ENCODE peak calls at places on chromosomes 5 and 9, in four cellular contexts. One of them, this sample, is unnamed.

GRCh38 chr5:146073239-146073900 is 32.0 kb downstream of the PLAC8L1 start:
- DNase-seq in B cell: no peak
- DNase-seq in GM12865: no peak
- DNase-seq in body of pancreas: no peak
- DNase-seq in this sample: no peak

GRCh38 chr5:124310453-124310852 is 436.0 kb downstream of the ZNF608 start:
- DNase-seq in B cell: no peak
- DNase-seq in GM12865: no peak
- DNase-seq in body of pancreas: no peak
- DNase-seq in this sample: no peak

GRCh38 chr5:170788626-170789304 is 5.2 kb downstream of the GABRP start:
- DNase-seq in B cell: no peak
- DNase-seq in GM12865: no peak
- DNase-seq in body of pancreas: no peak
- DNase-seq in this sample: no peak

GRCh38 chr9:86286278-86286677 is 3.9 kb upstream of the ISCA1 start:
- DNase-seq in B cell: no peak
- DNase-seq in GM12865: no peak
- DNase-seq in body of pancreas: no peak
- DNase-seq in this sample: no peak

GRCh38 chr9:17799383-17799782 is 220.5 kb downstream of the SH3GL2 start:
- DNase-seq in B cell: no peak
- DNase-seq in GM12865: no peak
- DNase-seq in body of pancreas: no peak
- DNase-seq in this sample: no peak

GRCh38 chr5:127358274-127358673 is 67.7 kb downstream of the MEGF10 start:
- DNase-seq in B cell: no peak
- DNase-seq in GM12865: no peak
- DNase-seq in body of pancreas: no peak
- DNase-seq in this sample: no peak

GRCh38 chr9:75866273-75866871 is 24.1 kb upstream of the PCSK5 start:
- DNase-seq in B cell: no peak
- DNase-seq in GM12865: peak
- DNase-seq in body of pancreas: peak
- DNase-seq in this sample: peak

GRCh38 chr9:78314953-78315870 is 18.3 kb downstream of the PSAT1 start:
- DNase-seq in B cell: no peak
- DNase-seq in GM12865: no peak
- DNase-seq in body of pancreas: peak
- DNase-seq in this sample: no peak

GRCh38 chr5:117769877-117770276 is 1195.3 kb upstream of the SEMA6A start:
- DNase-seq in B cell: no peak
- DNase-seq in GM12865: no peak
- DNase-seq in body of pancreas: no peak
- DNase-seq in this sample: no peak

GRCh38 chr5:130032807-130033206 is 128.5 kb downstream of the CHSY3 start:
- DNase-seq in B cell: no peak
- DNase-seq in GM12865: no peak
- DNase-seq in body of pancreas: no peak
- DNase-seq in this sample: no peak

GRCh38 chr9:76810377-76810957 is 46.2 kb downstream of the PCA3 start:
- DNase-seq in B cell: no peak
- DNase-seq in GM12865: peak
- DNase-seq in body of pancreas: peak
- DNase-seq in this sample: peak

GRCh38 chr9:128072144-128073021 is 4.4 kb downstream of the SLC25A25 start:
- DNase-seq in B cell: peak
- DNase-seq in GM12865: peak
- DNase-seq in body of pancreas: peak
- DNase-seq in this sample: peak

GRCh38 chr9:77793909-77794308 is 145.8 kb upstream of the GNA14 start:
- DNase-seq in B cell: no peak
- DNase-seq in GM12865: no peak
- DNase-seq in body of pancreas: no peak
- DNase-seq in this sample: no peak

GRCh38 chr9:127574089-127574921 is 37.8 kb upstream of the STXBP1 start:
- DNase-seq in B cell: no peak
- DNase-seq in GM12865: no peak
- DNase-seq in body of pancreas: peak
- DNase-seq in this sample: no peak

GRCh38 chr9:127417130-127418036 is 6.8 kb upstream of the ZNF79 start:
- DNase-seq in B cell: no peak
- DNase-seq in GM12865: no peak
- DNase-seq in body of pancreas: no peak
- DNase-seq in this sample: no peak

GRCh38 chr9:133948138-133948537 is 44.0 kb downstream of the VAV2 start:
- DNase-seq in B cell: no peak
- DNase-seq in GM12865: no peak
- DNase-seq in body of pancreas: no peak
- DNase-seq in this sample: no peak

GRCh38 chr9:132949709-132950108 is 5.3 kb upstream of the TSC1 start:
- DNase-seq in B cell: no peak
- DNase-seq in GM12865: no peak
- DNase-seq in body of pancreas: no peak
- DNase-seq in this sample: no peak

GRCh38 chr9:136141716-136142415 is 23.2 kb upstream of the TMEM250 start:
- DNase-seq in B cell: no peak
- DNase-seq in GM12865: no peak
- DNase-seq in body of pancreas: no peak
- DNase-seq in this sample: no peak

GRCh38 chr5:138032572-138033274 is at the start of gene FAM13B:
- DNase-seq in B cell: peak
- DNase-seq in GM12865: peak
- DNase-seq in body of pancreas: peak
- DNase-seq in this sample: peak

GRCh38 chr9:112858625-112859147 is 32.0 kb downstream of the SLC46A2 start:
- DNase-seq in B cell: peak
- DNase-seq in GM12865: peak
- DNase-seq in body of pancreas: no peak
- DNase-seq in this sample: peak

GRCh38 chr9:3401556-3401955 is 124.2 kb downstream of the RFX3 start:
- DNase-seq in B cell: no peak
- DNase-seq in GM12865: no peak
- DNase-seq in body of pancreas: no peak
- DNase-seq in this sample: no peak

GRCh38 chr5:177366528-177367322 is 9.0 kb downstream of the RGS14 start:
- DNase-seq in B cell: peak
- DNase-seq in GM12865: no peak
- DNase-seq in body of pancreas: peak
- DNase-seq in this sample: no peak

GRCh38 chr5:111929892-111930291 is 172.9 kb upstream of the NREP start:
- DNase-seq in B cell: no peak
- DNase-seq in GM12865: no peak
- DNase-seq in body of pancreas: no peak
- DNase-seq in this sample: no peak

GRCh38 chr9:106441283-106441682 is 421.7 kb upstream of the ZNF462 start:
- DNase-seq in B cell: no peak
- DNase-seq in GM12865: no peak
- DNase-seq in body of pancreas: no peak
- DNase-seq in this sample: no peak

GRCh38 chr5:56662891-56663290 is 152.5 kb upstream of the MAP3K1 start:
- DNase-seq in B cell: no peak
- DNase-seq in GM12865: no peak
- DNase-seq in body of pancreas: no peak
- DNase-seq in this sample: no peak

GRCh38 chr9:75001719-75002421 is 26.2 kb downstream of the CARNMT1 start:
- DNase-seq in B cell: peak
- DNase-seq in GM12865: peak
- DNase-seq in body of pancreas: no peak
- DNase-seq in this sample: peak

GRCh38 chr5:125612356-125613149 is 810.7 kb upstream of the GRAMD2B start:
- DNase-seq in B cell: no peak
- DNase-seq in GM12865: no peak
- DNase-seq in body of pancreas: peak
- DNase-seq in this sample: no peak

GRCh38 chr9:101072259-101072658 is 43.7 kb downstream of the PLPPR1 start:
- DNase-seq in B cell: no peak
- DNase-seq in GM12865: no peak
- DNase-seq in body of pancreas: no peak
- DNase-seq in this sample: no peak

GRCh38 chr5:139456776-139457175 is 5.8 kb downstream of the ECSCR start:
- DNase-seq in B cell: no peak
- DNase-seq in GM12865: no peak
- DNase-seq in body of pancreas: no peak
- DNase-seq in this sample: no peak

GRCh38 chr5:93328833-93329232 is 252.2 kb downstream of the NR2F1-AS1 start:
- DNase-seq in B cell: no peak
- DNase-seq in GM12865: no peak
- DNase-seq in body of pancreas: no peak
- DNase-seq in this sample: no peak

GRCh38 chr5:145834554-145834916 is 607 bp downstream of the PRELID2 start:
- DNase-seq in B cell: no peak
- DNase-seq in GM12865: no peak
- DNase-seq in body of pancreas: no peak
- DNase-seq in this sample: no peak

GRCh38 chr5:95281211-95281610 is 3.7 kb downstream of the MCTP1 start:
- DNase-seq in B cell: no peak
- DNase-seq in GM12865: no peak
- DNase-seq in body of pancreas: no peak
- DNase-seq in this sample: no peak

GRCh38 chr5:165086424-165086823 is 1581.0 kb downstream of the MAT2B start:
- DNase-seq in B cell: no peak
- DNase-seq in GM12865: no peak
- DNase-seq in body of pancreas: no peak
- DNase-seq in this sample: no peak

GRCh38 chr9:2809692-2810423 is 34.0 kb downstream of the PUM3 start:
- DNase-seq in B cell: no peak
- DNase-seq in GM12865: no peak
- DNase-seq in body of pancreas: no peak
- DNase-seq in this sample: no peak

GRCh38 chr9:36991516-36992134 is 42.4 kb downstream of the PAX5 start:
- DNase-seq in B cell: no peak
- DNase-seq in GM12865: peak
- DNase-seq in body of pancreas: no peak
- DNase-seq in this sample: peak

GRCh38 chr5:36874465-36874864 is 2.1 kb upstream of the NIPBL start:
- DNase-seq in B cell: no peak
- DNase-seq in GM12865: no peak
- DNase-seq in body of pancreas: no peak
- DNase-seq in this sample: no peak

GRCh38 chr5:39005566-39006232 is 68.5 kb downstream of the RICTOR start:
- DNase-seq in B cell: no peak
- DNase-seq in GM12865: peak
- DNase-seq in body of pancreas: no peak
- DNase-seq in this sample: no peak
- TF ChIP-seq CTCF in B cell: peak
- TF ChIP-seq CTCF in GM12865: peak
- TF ChIP-seq CTCF in body of pancreas: peak
- TF ChIP-seq CTCF in this sample: no peak

GRCh38 chr5:110050640-110051345 is 361.1 kb downstream of the MAN2A1 start:
- DNase-seq in B cell: no peak
- DNase-seq in GM12865: no peak
- DNase-seq in body of pancreas: no peak
- DNase-seq in this sample: no peak
- TF ChIP-seq CTCF in B cell: no peak
- TF ChIP-seq CTCF in GM12865: no peak
- TF ChIP-seq CTCF in body of pancreas: no peak
- TF ChIP-seq CTCF in this sample: no peak

DNA sequence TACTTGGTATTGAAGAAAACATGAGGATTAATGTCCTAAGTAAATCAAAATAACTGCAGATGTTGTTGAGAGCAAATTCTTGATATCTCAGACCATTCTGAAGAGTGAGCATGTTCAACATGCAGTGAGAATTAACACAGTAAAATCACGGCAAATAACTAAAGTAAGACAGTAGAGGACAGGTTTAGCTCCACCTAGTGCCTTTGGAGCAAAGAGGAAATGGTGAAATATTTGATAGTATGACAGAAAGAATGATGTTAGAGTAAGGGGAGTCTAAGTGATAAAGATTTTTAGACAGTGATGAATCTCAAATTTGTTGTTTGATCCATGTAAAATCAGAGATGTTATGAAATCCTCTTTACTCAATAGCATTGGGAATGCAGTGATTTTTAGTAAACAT is 424.2 kb downstream of the TMEM161B start:
- DNase-seq in B cell: no peak
- DNase-seq in GM12865: no peak
- DNase-seq in body of pancreas: no peak
- DNase-seq in this sample: no peak
- TF ChIP-seq CTCF in B cell: no peak
- TF ChIP-seq CTCF in GM12865: no peak
- TF ChIP-seq CTCF in body of pancreas: no peak
- TF ChIP-seq CTCF in this sample: peak

GRCh38 chr5:163306421-163306820 is 131.0 kb upstream of the CCNG1 start:
- DNase-seq in B cell: no peak
- DNase-seq in GM12865: peak
- DNase-seq in body of pancreas: no peak
- DNase-seq in this sample: no peak
- TF ChIP-seq CTCF in B cell: peak
- TF ChIP-seq CTCF in GM12865: peak
- TF ChIP-seq CTCF in body of pancreas: peak
- TF ChIP-seq CTCF in this sample: peak

DNA sequence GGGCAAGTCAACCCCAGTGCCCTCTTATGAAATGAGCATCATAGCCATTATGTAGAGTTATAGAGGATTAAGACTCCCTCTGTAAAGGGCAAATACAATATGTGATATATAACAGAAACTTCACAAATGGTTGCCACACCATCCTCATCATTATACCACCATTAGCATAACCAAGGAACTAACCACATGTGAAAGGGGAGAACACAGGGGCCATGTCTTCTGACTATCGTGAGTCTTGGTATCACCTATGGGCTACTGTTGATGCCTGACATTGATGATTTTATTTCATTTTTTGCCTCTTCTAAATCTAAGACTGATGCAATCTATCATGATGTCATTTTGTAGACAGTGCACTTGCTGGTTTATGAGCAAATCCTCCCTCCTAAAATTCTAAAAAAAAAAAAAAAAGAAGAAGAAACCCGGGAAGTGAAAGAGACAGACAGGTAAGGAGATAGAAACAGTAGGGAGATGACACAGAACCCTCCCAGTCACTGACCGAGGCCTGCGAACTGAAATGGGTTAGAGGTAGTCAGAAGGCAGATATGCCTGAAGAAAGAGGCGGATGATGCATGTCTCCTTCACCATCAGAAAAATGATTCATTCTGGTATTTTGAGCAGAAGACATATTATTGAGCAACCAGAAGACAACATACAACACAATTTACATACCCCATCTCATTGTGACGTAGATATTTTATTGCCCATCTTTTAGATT is 266.0 kb downstream of the DMAC1 start:
- DNase-seq in B cell: no peak
- DNase-seq in GM12865: no peak
- DNase-seq in body of pancreas: no peak
- DNase-seq in this sample: no peak
- TF ChIP-seq CTCF in B cell: no peak
- TF ChIP-seq CTCF in GM12865: no peak
- TF ChIP-seq CTCF in body of pancreas: no peak
- TF ChIP-seq CTCF in this sample: no peak

This sample was measured in GM06990.